ENCODE peak calls at places on chromosome X, in four cellular contexts. One of them, this sample, is unnamed.
A peak's percentile ranks its signal among the peaks of the same experiment; 100 is the strongest.

GRCh38 chrX:149495573-149496071 is 9.5 kb downstream of the IDS start:
- DNase-seq in K562: no peak
- DNase-seq in WTC11: no peak
- DNase-seq in H1: no peak
- DNase-seq in this sample: no peak

GRCh38 chrX:16882702-16883486 is 12.7 kb upstream of the RBBP7 start:
- DNase-seq in K562: peak; percentile 80
- DNase-seq in WTC11: peak; percentile 64
- DNase-seq in H1: peak; percentile 66
- DNase-seq in this sample: peak; percentile 70

GRCh38 chrX:13938053-13938765 is 91.5 kb downstream of the GEMIN8 start:
- DNase-seq in K562: no peak
- DNase-seq in WTC11: peak; percentile 75
- DNase-seq in H1: peak; percentile 67
- DNase-seq in this sample: peak; percentile 82

GRCh38 chrX:36431819-36432218 is 512.3 kb downstream of the CFAP47 start:
- DNase-seq in K562: no peak
- DNase-seq in WTC11: no peak
- DNase-seq in H1: no peak
- DNase-seq in this sample: no peak

GRCh38 chrX:74535211-74535621 is 79.2 kb downstream of the RLIM start:
- DNase-seq in K562: peak; percentile 16
- DNase-seq in WTC11: peak; percentile 16
- DNase-seq in H1: no peak
- DNase-seq in this sample: peak; percentile 54

GRCh38 chrX:155334486-155335316 is at the start of gene CLIC2:
- DNase-seq in K562: peak; percentile 93
- DNase-seq in WTC11: no peak
- DNase-seq in H1: no peak
- DNase-seq in this sample: no peak

GRCh38 chrX:151873096-151873495 is 39.6 kb upstream of the MAGEA4 start:
- DNase-seq in K562: no peak
- DNase-seq in WTC11: no peak
- DNase-seq in H1: no peak
- DNase-seq in this sample: no peak

GRCh38 chrX:154019633-154020499 is at the start of gene IRAK1:
- DNase-seq in K562: peak; percentile 82
- DNase-seq in WTC11: peak; percentile 34
- DNase-seq in H1: peak; percentile 63
- DNase-seq in this sample: peak; percentile 89

GRCh38 chrX:113412106-113412505 is 571.5 kb upstream of the AMOT start:
- DNase-seq in K562: no peak
- DNase-seq in WTC11: no peak
- DNase-seq in H1: no peak
- DNase-seq in this sample: no peak

GRCh38 chrX:7316280-7316679 is 168.3 kb upstream of the PUDP start:
- DNase-seq in K562: no peak
- DNase-seq in WTC11: no peak
- DNase-seq in H1: no peak
- DNase-seq in this sample: no peak

GRCh38 chrX:104315555-104315954 is 60.8 kb upstream of the ESX1 start:
- DNase-seq in K562: no peak
- DNase-seq in WTC11: no peak
- DNase-seq in H1: no peak
- DNase-seq in this sample: no peak

GRCh38 chrX:24761306-24761705 is 67.6 kb downstream of the POLA1 start:
- DNase-seq in K562: no peak
- DNase-seq in WTC11: no peak
- DNase-seq in H1: no peak
- DNase-seq in this sample: no peak

GRCh38 chrX:51976503-51976902 is 83.1 kb downstream of the MAGED1 start:
- DNase-seq in K562: no peak
- DNase-seq in WTC11: no peak
- DNase-seq in H1: no peak
- DNase-seq in this sample: no peak

GRCh38 chrX:27633328-27633727 is 43.2 kb downstream of the DCAF8L2 start:
- DNase-seq in K562: no peak
- DNase-seq in WTC11: no peak
- DNase-seq in H1: no peak
- DNase-seq in this sample: no peak

GRCh38 chrX:153627675-153628111 is 19.3 kb upstream of the DUSP9 start:
- DNase-seq in K562: no peak
- DNase-seq in WTC11: no peak
- DNase-seq in H1: no peak
- DNase-seq in this sample: peak; percentile 23

GRCh38 chrX:148593146-148593545 is 92.7 kb downstream of the AFF2 start:
- DNase-seq in K562: no peak
- DNase-seq in WTC11: no peak
- DNase-seq in H1: no peak
- DNase-seq in this sample: no peak

GRCh38 chrX:83845397-83845796 is 15.5 kb upstream of the CYLC1 start:
- DNase-seq in K562: peak; percentile 13
- DNase-seq in WTC11: no peak
- DNase-seq in H1: no peak
- DNase-seq in this sample: peak; percentile 41

GRCh38 chrX:40644821-40645358 is 2.5 kb downstream of the CXorf38 start:
- DNase-seq in K562: peak; percentile 62
- DNase-seq in WTC11: no peak
- DNase-seq in H1: no peak
- DNase-seq in this sample: peak; percentile 27

GRCh38 chrX:32852203-32852602 is 359.1 kb downstream of the DMD start:
- DNase-seq in K562: no peak
- DNase-seq in WTC11: no peak
- DNase-seq in H1: no peak
- DNase-seq in this sample: no peak

GRCh38 chrX:38216642-38217041 is 4.0 kb downstream of the SRPX start:
- DNase-seq in K562: no peak
- DNase-seq in WTC11: no peak
- DNase-seq in H1: no peak
- DNase-seq in this sample: no peak

GRCh38 chrX:2487366-2487765 is 13.4 kb downstream of the DHRSX start:
- DNase-seq in K562: no peak
- DNase-seq in WTC11: no peak
- DNase-seq in H1: no peak
- DNase-seq in this sample: no peak
- TF ChIP-seq TEAD4 in K562: no peak
- TF ChIP-seq TEAD4 in WTC11: no peak
- TF ChIP-seq TEAD4 in H1: no peak
- TF ChIP-seq TEAD4 in this sample: no peak

DNA sequence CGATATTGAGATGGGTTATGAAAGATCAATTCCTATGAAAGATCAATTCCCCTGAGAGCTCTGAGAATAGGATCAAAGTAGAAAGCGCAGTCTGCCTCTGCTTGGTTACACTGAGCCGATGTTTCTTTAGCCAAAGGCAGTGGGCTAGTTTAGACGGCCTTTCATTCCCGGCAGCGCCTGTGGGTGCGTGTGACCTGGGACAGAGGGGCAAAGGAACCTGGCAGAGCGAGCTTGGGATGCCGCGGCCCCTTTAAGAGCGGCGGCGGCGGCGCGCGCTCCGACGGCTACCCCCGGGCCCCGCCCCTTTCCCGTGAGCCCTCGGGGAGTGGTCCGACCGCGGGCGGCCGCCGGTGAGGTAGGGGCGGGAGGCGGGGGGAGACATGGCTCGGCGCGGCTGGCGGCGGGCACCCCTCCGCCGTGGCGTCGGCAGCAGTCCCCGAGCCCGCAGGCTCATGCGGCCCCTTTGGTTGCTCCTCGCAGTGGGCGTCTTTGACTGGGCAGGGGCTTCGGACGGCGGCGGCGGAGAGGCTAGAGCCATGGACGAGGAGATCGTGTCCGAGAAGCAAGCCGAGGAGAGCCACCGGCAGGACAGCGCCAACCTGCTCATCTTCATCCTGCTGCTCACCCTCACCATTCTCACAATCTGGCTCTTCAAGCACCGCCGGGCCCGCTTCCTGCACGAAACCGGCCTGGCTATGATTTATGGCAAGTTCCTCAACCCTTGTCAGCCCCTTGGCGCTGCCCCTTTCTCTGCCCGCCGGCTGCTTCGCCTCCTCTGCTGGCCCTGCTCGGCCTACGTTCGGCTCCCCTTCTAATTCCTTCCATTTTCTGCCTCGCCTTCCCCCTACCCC is at the start of gene SLC9A6:
- DNase-seq in K562: peak; percentile 83
- DNase-seq in WTC11: peak; percentile 76
- DNase-seq in H1: peak; percentile 66
- DNase-seq in this sample: peak; percentile 90
- TF ChIP-seq TEAD4 in K562: no peak
- TF ChIP-seq TEAD4 in WTC11: no peak
- TF ChIP-seq TEAD4 in H1: no peak
- TF ChIP-seq TEAD4 in this sample: no peak

DNA sequence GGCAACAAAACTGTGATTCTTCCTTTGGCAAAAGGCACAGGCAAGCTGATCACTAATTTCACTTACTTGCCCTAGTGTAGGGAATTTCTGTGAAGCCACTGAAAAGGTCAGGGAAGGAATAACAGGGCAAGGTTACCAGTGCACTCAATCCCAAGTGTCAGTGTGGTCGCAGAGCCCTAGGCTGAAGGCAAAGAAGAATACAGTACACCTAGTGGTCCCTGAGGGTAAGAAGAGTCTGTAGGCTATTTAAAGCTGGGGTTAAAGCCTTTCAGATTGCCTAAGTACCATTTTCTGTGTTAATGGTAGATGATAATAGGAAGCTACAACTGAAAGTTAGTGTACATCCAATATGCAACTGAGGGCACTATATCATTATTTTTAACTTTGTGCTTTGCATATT is 173.6 kb upstream of the NRK start:
- DNase-seq in K562: no peak
- DNase-seq in WTC11: no peak
- DNase-seq in H1: no peak
- DNase-seq in this sample: no peak
- TF ChIP-seq TEAD4 in K562: no peak
- TF ChIP-seq TEAD4 in WTC11: no peak
- TF ChIP-seq TEAD4 in H1: no peak
- TF ChIP-seq TEAD4 in this sample: no peak

GRCh38 chrX:130665214-130665613 is 237.8 kb downstream of the ENOX2 start:
- DNase-seq in K562: no peak
- DNase-seq in WTC11: no peak
- DNase-seq in H1: no peak
- DNase-seq in this sample: no peak
- TF ChIP-seq TEAD4 in K562: no peak
- TF ChIP-seq TEAD4 in WTC11: no peak
- TF ChIP-seq TEAD4 in H1: no peak
- TF ChIP-seq TEAD4 in this sample: no peak

GRCh38 chrX:45751156-45751555 is 550.5 kb upstream of the DIPK2B start:
- DNase-seq in K562: no peak
- DNase-seq in WTC11: no peak
- DNase-seq in H1: no peak
- DNase-seq in this sample: no peak
- TF ChIP-seq TEAD4 in K562: no peak
- TF ChIP-seq TEAD4 in WTC11: no peak
- TF ChIP-seq TEAD4 in H1: no peak
- TF ChIP-seq TEAD4 in this sample: no peak

GRCh38 chrX:70016513-70016912 is 33.2 kb downstream of the AWAT2 start:
- DNase-seq in K562: no peak
- DNase-seq in WTC11: no peak
- DNase-seq in H1: no peak
- DNase-seq in this sample: no peak

GRCh38 chrX:70009970-70010369 is 39.8 kb downstream of the AWAT2 start:
- DNase-seq in K562: no peak
- DNase-seq in WTC11: no peak
- DNase-seq in H1: no peak
- DNase-seq in this sample: no peak

GRCh38 chrX:70012756-70013155 is 37.0 kb downstream of the AWAT2 start:
- DNase-seq in K562: no peak
- DNase-seq in WTC11: no peak
- DNase-seq in H1: no peak
- DNase-seq in this sample: no peak

GRCh38 chrX:70009049-70009448 is 40.7 kb downstream of the AWAT2 start:
- DNase-seq in K562: no peak
- DNase-seq in WTC11: no peak
- DNase-seq in H1: no peak
- DNase-seq in this sample: no peak

DNA sequence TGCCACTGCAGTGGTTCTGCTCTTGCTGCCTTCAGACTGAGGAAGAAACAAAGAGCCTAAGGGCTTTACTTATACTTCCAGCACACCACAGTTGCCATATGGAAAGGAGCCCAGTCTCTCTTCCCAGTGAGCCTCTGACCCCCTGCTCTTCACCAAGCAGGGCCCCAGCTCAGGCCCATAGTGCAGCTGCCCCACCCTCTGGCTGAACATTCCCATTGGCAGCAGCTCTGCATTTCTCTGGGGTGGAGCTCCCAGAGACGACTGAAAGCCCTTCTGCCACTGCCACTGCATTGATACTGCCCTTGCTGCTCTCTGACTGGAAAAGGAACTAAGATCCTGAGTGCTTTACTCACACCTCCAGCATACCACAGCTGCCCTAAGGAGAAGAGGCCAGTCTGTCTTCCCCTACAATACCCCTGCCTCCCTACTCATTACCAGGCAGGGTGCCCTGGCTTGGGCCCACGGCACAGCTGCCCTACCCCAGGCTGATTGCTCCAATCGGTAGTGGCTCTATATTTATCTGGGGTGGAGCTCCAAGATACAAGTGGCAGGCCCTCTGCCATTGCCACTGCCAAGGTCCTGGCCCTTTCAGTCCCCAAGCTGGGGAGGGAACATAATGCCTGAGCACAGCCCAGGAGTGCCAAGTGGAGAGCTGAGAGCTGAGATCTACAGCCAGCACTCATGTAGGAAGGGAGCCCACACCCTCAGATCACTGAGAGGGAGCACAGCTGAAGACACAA is 36.1 kb downstream of the AWAT2 start:
- DNase-seq in K562: no peak
- DNase-seq in WTC11: no peak
- DNase-seq in H1: no peak
- DNase-seq in this sample: no peak
- TF ChIP-seq TEAD4 in K562: no peak
- TF ChIP-seq TEAD4 in WTC11: no peak
- TF ChIP-seq TEAD4 in H1: no peak
- TF ChIP-seq TEAD4 in this sample: no peak

DNA sequence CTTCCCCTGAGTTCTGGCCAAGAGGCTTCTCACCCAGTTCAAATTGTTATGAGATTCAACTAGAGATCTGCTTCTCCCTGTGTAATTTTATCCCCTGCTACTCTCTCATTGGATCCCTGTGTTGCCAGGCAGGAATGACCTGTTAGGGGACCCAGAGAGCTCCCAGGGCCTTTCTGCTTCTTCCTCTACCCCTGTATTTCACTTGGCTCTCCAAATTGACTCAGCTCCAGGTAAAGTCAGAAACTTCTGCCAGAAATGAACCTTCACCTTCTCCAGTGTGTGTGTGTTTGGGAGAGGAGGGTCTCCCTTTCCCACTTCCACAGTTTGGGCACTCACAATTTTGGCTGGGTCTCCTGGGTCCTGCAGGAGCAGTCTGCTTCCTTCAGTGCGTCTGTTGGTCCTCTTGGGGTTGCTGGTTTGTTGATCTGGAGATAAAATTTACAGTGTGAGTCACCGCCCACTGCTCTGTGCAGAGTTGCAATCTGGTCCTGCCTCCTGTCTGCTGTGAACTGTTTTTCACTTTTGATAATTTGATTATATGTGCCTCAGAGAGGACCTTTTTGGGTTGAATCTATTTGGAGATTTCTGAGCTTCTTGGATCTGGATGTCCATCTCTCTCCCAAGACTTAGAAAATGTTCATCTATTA is 112.4 kb upstream of the EDA2R start:
- DNase-seq in K562: no peak
- DNase-seq in WTC11: no peak
- DNase-seq in H1: no peak
- DNase-seq in this sample: no peak
- TF ChIP-seq TEAD4 in K562: no peak
- TF ChIP-seq TEAD4 in WTC11: no peak
- TF ChIP-seq TEAD4 in H1: no peak
- TF ChIP-seq TEAD4 in this sample: no peak